ENCODE peak calls at places on chromosome 11, in seven cellular contexts. Y is naive thymus-derived CD4-positive, alpha-beta T cell; F is heart left ventricle; V is GM12865; N is esophagus muscularis mucosa; G is right lobe of liver; A is adrenal gland. R is an unnamed sample.

GRCh38 chr11:19992162-19992561 is 168.1 kb downstream of the DBX1 start:
- DNase-seq in Y (no peak), V (no peak), F (no peak), G (no peak), N (no peak), A (no peak), R (no peak)

GRCh38 chr11:211741-212140 is 4.2 kb downstream of the RIC8A start:
- DNase-seq in Y (no peak), G (no peak), A (peak), V (no peak), N (no peak), F (no peak), R (no peak)

GRCh38 chr11:1502971-1503707 is 16.6 kb upstream of the MOB2 start:
- DNase-seq in V (no peak), N (no peak), A (no peak), Y (no peak), F (peak), G (peak), R (no peak)

GRCh38 chr11:62881579-62882427 is 1.1 kb downstream of the SLC3A2 start:
- DNase-seq in N (peak), G (peak), Y (peak), A (peak), V (peak), F (peak), R (peak)

GRCh38 chr11:112179601-112180000 is 4.3 kb downstream of the BCO2 start:
- DNase-seq in N (no peak), A (no peak), G (no peak), Y (no peak), V (peak), F (no peak), R (no peak)

GRCh38 chr11:18594999-18595749 is 4.4 kb upstream of the MISFA start:
- DNase-seq in Y (no peak), G (no peak), A (no peak), N (no peak), V (no peak), F (no peak), R (no peak)

GRCh38 chr11:2762451-2762850 is 62.7 kb upstream of the KCNQ1OT1 start:
- DNase-seq in N (peak), V (no peak), F (no peak), A (peak), G (peak), Y (no peak), R (no peak)

GRCh38 chr11:124798991-124799383 is 1.2 kb downstream of the MSANTD2 start:
- DNase-seq in Y (no peak), G (no peak), N (no peak), V (peak), A (no peak), F (no peak), R (peak)

GRCh38 chr11:8086001-8086479 is 5.0 kb downstream of the TUB start:
- DNase-seq in N (no peak), F (peak), Y (no peak), V (no peak), G (no peak), A (no peak), R (no peak)

GRCh38 chr11:45089251-45089650 is 57.2 kb upstream of the PRDM11 start:
- DNase-seq in A (peak), Y (no peak), F (peak), V (no peak), N (peak), G (peak), R (no peak)

GRCh38 chr11:71518506-71519471 is 8.3 kb upstream of the KRTAP5-7 start:
- DNase-seq in V (no peak), Y (no peak), F (no peak), G (no peak), N (no peak), A (peak), R (no peak)

GRCh38 chr11:444397-445144 is 2.8 kb upstream of the ANO9 start:
- DNase-seq in Y (no peak), V (no peak), F (no peak), N (no peak), A (no peak), G (no peak), R (no peak)

GRCh38 chr11:18581825-18582224 is 6.7 kb downstream of the UEVLD start:
- DNase-seq in G (no peak), Y (no peak), A (no peak), V (no peak), F (no peak), N (no peak), R (no peak)

GRCh38 chr11:37552284-37552683 is 954.2 kb upstream of the RAG2 start:
- DNase-seq in A (no peak), V (no peak), N (no peak), F (no peak), Y (no peak), G (no peak), R (no peak)

GRCh38 chr11:65129649-65130441 is 4.5 kb downstream of the SYVN1 start:
- DNase-seq in V (no peak), G (peak), Y (no peak), A (no peak), F (no peak), N (no peak), R (no peak)
- H3K4me3 ChIP-seq in V (no peak), G (no peak), Y (no peak), A (no peak), F (no peak), N (no peak), R (no peak)

GRCh38 chr11:86040919-86041318 is 28.0 kb downstream of the PICALM start:
- DNase-seq in F (no peak), A (no peak), G (no peak), Y (no peak), N (no peak), V (no peak), R (no peak)

GRCh38 chr11:86039094-86039493 is 29.8 kb downstream of the PICALM start:
- DNase-seq in N (no peak), F (no peak), V (no peak), Y (no peak), A (no peak), G (no peak), R (no peak)

GRCh38 chr11:86043765-86044534 is 24.9 kb downstream of the PICALM start:
- DNase-seq in F (no peak), Y (no peak), A (no peak), V (no peak), N (no peak), G (no peak), R (no peak)

GRCh38 chr11:86046111-86046510 is 22.8 kb downstream of the PICALM start:
- DNase-seq in A (no peak), V (no peak), F (no peak), Y (no peak), N (no peak), G (no peak), R (no peak)

DNA sequence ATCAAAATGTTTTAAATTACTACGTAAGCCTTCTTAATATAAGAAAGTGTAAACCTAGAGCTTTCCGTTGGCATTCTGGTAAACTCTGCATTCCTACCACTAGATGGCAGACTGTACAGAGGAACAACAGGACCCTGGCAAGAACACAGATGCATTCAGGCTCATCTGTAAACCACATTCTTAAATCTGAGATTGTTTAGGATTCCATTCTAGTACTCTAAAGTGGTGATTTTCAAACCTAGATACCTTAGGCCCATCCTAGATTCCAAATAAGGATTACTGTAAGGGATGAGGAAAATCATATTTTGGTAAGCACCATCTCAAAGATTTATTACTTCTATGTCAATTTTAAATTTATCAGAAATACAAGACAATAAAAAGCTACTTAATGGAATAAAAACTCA is 26.9 kb downstream of the PICALM start:
- DNase-seq in V (peak), F (peak), A (peak), G (no peak), Y (peak), N (no peak), R (peak)
- H3K4me3 ChIP-seq in V (no peak), F (peak), A (no peak), G (no peak), Y (no peak), N (peak), R (no peak)

GRCh38 chr11:64998690-64999431 is 2.1 kb upstream of the BATF2 start:
- DNase-seq in Y (no peak), F (no peak), G (no peak), A (no peak), N (no peak), V (no peak), R (no peak)

GRCh38 chr11:64996327-64996709 is 453 bp downstream of the BATF2 start:
- DNase-seq in G (no peak), N (no peak), V (no peak), A (no peak), Y (no peak), F (no peak), R (no peak)

GRCh38 chr11:64998141-64998540 is 1.4 kb upstream of the BATF2 start:
- DNase-seq in A (no peak), Y (no peak), N (no peak), F (no peak), G (no peak), V (no peak), R (no peak)

GRCh38 chr11:64994318-64994717 is 2.5 kb downstream of the BATF2 start:
- DNase-seq in G (no peak), F (no peak), Y (no peak), A (no peak), V (no peak), N (no peak), R (no peak)

GRCh38 chr11:64996710-64997380 is at the start of gene BATF2:
- DNase-seq in Y (no peak), A (peak), F (peak), G (peak), V (no peak), N (peak), R (no peak)
- H3K4me3 ChIP-seq in Y (no peak), A (peak), F (peak), G (peak), V (no peak), N (peak), R (no peak)

GRCh38 chr11:118171274-118172062 is 5.0 kb downstream of the SCN2B start:
- DNase-seq in N (no peak), V (peak), G (peak), F (peak), Y (peak), A (peak), R (peak)
- H3K4me3 ChIP-seq in N (no peak), V (no peak), G (no peak), F (peak), Y (no peak), A (no peak), R (no peak)

GRCh38 chr11:94305146-94305545 is 766 bp downstream of the IZUMO1R start:
- DNase-seq in A (no peak), G (no peak), Y (no peak), F (no peak), N (peak), V (no peak), R (no peak)
- H3K4me3 ChIP-seq in A (no peak), G (no peak), Y (no peak), F (no peak), N (no peak), V (no peak), R (no peak)

GRCh38 chr11:4025248-4025956 is 69.2 kb upstream of the RRM1 start:
- DNase-seq in G (no peak), N (no peak), V (no peak), F (no peak), Y (no peak), A (no peak), R (no peak)
- H3K4me3 ChIP-seq in G (no peak), N (peak), V (no peak), F (no peak), Y (no peak), A (no peak), R (no peak)

GRCh38 chr11:64934765-64935633 is 694 bp downstream of the GPHA2 start:
- DNase-seq in N (no peak), Y (no peak), G (no peak), V (no peak), A (no peak), F (no peak), R (no peak)

GRCh38 chr11:64933935-64934693 is 1.6 kb downstream of the GPHA2 start:
- DNase-seq in A (no peak), V (no peak), Y (no peak), G (no peak), F (no peak), N (no peak), R (no peak)

GRCh38 chr11:64936539-64936938 is 846 bp upstream of the GPHA2 start:
- DNase-seq in G (no peak), N (no peak), F (no peak), A (no peak), V (no peak), Y (no peak), R (no peak)

GRCh38 chr11:64933213-64933934 is 2.3 kb downstream of the GPHA2 start:
- DNase-seq in V (no peak), N (no peak), F (no peak), Y (no peak), G (no peak), A (no peak), R (no peak)

DNA sequence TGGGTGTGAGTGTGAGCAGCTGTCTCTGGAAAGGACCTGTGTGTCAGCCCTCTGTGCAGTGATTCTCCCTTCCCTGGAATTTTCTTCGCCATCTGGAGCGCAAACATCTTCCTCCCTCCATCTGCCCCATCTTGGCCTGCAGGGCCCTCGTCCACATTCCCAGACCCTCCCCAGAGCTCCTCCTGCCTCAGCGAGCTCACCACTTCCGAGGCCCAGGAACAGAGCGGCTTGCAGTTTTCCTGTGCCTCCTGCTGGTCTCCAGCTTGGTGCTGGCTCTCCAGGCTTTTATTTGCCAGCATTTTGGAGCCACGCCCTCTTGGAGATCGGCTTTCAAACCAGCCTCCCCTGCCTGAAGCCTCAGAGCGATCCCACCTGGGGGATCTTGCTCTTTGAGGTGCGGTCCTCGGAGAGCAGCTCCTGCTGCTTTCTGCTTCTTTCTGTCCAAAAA is at the start of gene GPHA2:
- DNase-seq in Y (no peak), G (no peak), F (no peak), N (no peak), A (no peak), V (no peak), R (no peak)
- H3K4me3 ChIP-seq in Y (no peak), G (no peak), F (no peak), N (no peak), A (no peak), V (no peak), R (no peak)